ENCODE peak calls at places on chromosome 1, in ten cellular contexts. One of them, this sample, is unnamed.

GRCh38 chr1:30125449-30126170 is 597.8 kb downstream of the MATN1 start:
- DNase-seq in heart left ventricle: no peak
- DNase-seq in RWPE1: no peak
- DNase-seq in OCI-LY7: no peak
- DNase-seq in adrenal gland: no peak
- DNase-seq in endothelial cell of umbilical vein: no peak
- DNase-seq in uterus: no peak
- DNase-seq in CD4-positive, CD25-positive, alpha-beta regulatory T cell: no peak
- DNase-seq in ovary: no peak
- DNase-seq in sigmoid colon: no peak
- DNase-seq in this sample: no peak

GRCh38 chr1:164967300-164967699 is 389.2 kb downstream of the LMX1A start:
- DNase-seq in CD4-positive, CD25-positive, alpha-beta regulatory T cell: no peak
- DNase-seq in uterus: no peak
- DNase-seq in heart left ventricle: no peak
- DNase-seq in OCI-LY7: no peak
- DNase-seq in sigmoid colon: no peak
- DNase-seq in RWPE1: no peak
- DNase-seq in adrenal gland: no peak
- DNase-seq in endothelial cell of umbilical vein: no peak
- DNase-seq in ovary: no peak
- DNase-seq in this sample: no peak

GRCh38 chr1:1019122-1019999 is 559 bp upstream of the AGRN start:
- DNase-seq in sigmoid colon: peak; percentile 93
- DNase-seq in ovary: peak; percentile 85
- DNase-seq in uterus: peak; percentile 76
- DNase-seq in RWPE1: peak; percentile 90
- DNase-seq in CD4-positive, CD25-positive, alpha-beta regulatory T cell: peak; percentile 78
- DNase-seq in OCI-LY7: peak; percentile 87
- DNase-seq in endothelial cell of umbilical vein: peak; percentile 64
- DNase-seq in heart left ventricle: peak; percentile 93
- DNase-seq in adrenal gland: peak; percentile 82
- DNase-seq in this sample: peak; percentile 90

GRCh38 chr1:27481994-27482620 is 7.9 kb downstream of the WASF2 start:
- DNase-seq in CD4-positive, CD25-positive, alpha-beta regulatory T cell: no peak
- DNase-seq in uterus: no peak
- DNase-seq in heart left ventricle: no peak
- DNase-seq in OCI-LY7: no peak
- DNase-seq in sigmoid colon: no peak
- DNase-seq in endothelial cell of umbilical vein: no peak
- DNase-seq in ovary: no peak
- DNase-seq in RWPE1: no peak
- DNase-seq in adrenal gland: no peak
- DNase-seq in this sample: no peak

GRCh38 chr1:26016258-26016943 is 5.2 kb upstream of the EXTL1 start:
- DNase-seq in ovary: no peak
- DNase-seq in adrenal gland: no peak
- DNase-seq in endothelial cell of umbilical vein: no peak
- DNase-seq in RWPE1: no peak
- DNase-seq in uterus: no peak
- DNase-seq in heart left ventricle: no peak
- DNase-seq in sigmoid colon: no peak
- DNase-seq in OCI-LY7: no peak
- DNase-seq in CD4-positive, CD25-positive, alpha-beta regulatory T cell: no peak
- DNase-seq in this sample: no peak

GRCh38 chr1:51345300-51345687 is 14.9 kb upstream of the TTC39A start:
- DNase-seq in RWPE1: no peak
- DNase-seq in ovary: no peak
- DNase-seq in OCI-LY7: no peak
- DNase-seq in sigmoid colon: no peak
- DNase-seq in endothelial cell of umbilical vein: no peak
- DNase-seq in heart left ventricle: no peak
- DNase-seq in adrenal gland: peak; percentile 48
- DNase-seq in CD4-positive, CD25-positive, alpha-beta regulatory T cell: no peak
- DNase-seq in uterus: no peak
- DNase-seq in this sample: no peak

GRCh38 chr1:194723067-194723466 is 1536.7 kb upstream of the B3GALT2 start:
- DNase-seq in sigmoid colon: no peak
- DNase-seq in adrenal gland: no peak
- DNase-seq in CD4-positive, CD25-positive, alpha-beta regulatory T cell: no peak
- DNase-seq in RWPE1: peak; percentile 18
- DNase-seq in uterus: no peak
- DNase-seq in ovary: no peak
- DNase-seq in endothelial cell of umbilical vein: no peak
- DNase-seq in heart left ventricle: no peak
- DNase-seq in OCI-LY7: no peak
- DNase-seq in this sample: no peak

GRCh38 chr1:77156214-77156613 is 63.0 kb downstream of the PIGK start:
- DNase-seq in uterus: no peak
- DNase-seq in heart left ventricle: no peak
- DNase-seq in CD4-positive, CD25-positive, alpha-beta regulatory T cell: no peak
- DNase-seq in RWPE1: no peak
- DNase-seq in adrenal gland: no peak
- DNase-seq in endothelial cell of umbilical vein: peak; percentile 46
- DNase-seq in sigmoid colon: no peak
- DNase-seq in ovary: no peak
- DNase-seq in OCI-LY7: no peak
- DNase-seq in this sample: no peak

GRCh38 chr1:9111957-9112356 is 16.9 kb downstream of the GPR157 start:
- DNase-seq in sigmoid colon: peak; percentile 60
- DNase-seq in adrenal gland: no peak
- DNase-seq in OCI-LY7: no peak
- DNase-seq in ovary: no peak
- DNase-seq in RWPE1: no peak
- DNase-seq in heart left ventricle: no peak
- DNase-seq in uterus: peak; percentile 11
- DNase-seq in endothelial cell of umbilical vein: no peak
- DNase-seq in CD4-positive, CD25-positive, alpha-beta regulatory T cell: peak; percentile 85
- DNase-seq in this sample: no peak
- H3K27ac ChIP-seq in sigmoid colon: no peak overlapping the region
- H3K27ac ChIP-seq in adrenal gland: no peak overlapping the region
- H3K27ac ChIP-seq in OCI-LY7: no peak overlapping the region
- H3K27ac ChIP-seq in ovary: no peak overlapping the region
- H3K27ac ChIP-seq in RWPE1: peak overlapping the region; percentile 60
- H3K27ac ChIP-seq in heart left ventricle: no peak overlapping the region
- H3K27ac ChIP-seq in uterus: no peak overlapping the region
- H3K27ac ChIP-seq in endothelial cell of umbilical vein: no peak overlapping the region
- H3K27ac ChIP-seq in CD4-positive, CD25-positive, alpha-beta regulatory T cell: no peak overlapping the region
- H3K27ac ChIP-seq in this sample: no peak overlapping the region

DNA sequence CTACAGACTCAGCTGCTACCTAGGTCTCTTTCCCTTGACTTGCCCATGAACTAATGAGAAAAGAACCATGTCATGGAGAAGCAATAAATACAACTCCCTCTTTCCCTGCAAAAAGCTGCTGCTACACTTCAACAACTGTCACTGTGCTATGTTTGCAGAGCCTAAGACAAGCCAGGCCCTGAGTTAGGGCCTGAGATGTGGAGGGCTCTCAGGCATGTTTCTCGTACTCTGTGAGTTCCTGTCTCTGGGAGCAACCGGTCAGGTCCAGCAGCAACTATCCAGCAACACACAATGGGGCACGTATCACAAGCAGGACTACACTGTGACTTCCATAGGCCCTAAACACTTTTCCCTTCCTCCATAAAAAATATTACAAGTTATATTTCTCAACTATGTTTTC is 91.7 kb downstream of the JAK1 start:
- DNase-seq in endothelial cell of umbilical vein: no peak
- DNase-seq in CD4-positive, CD25-positive, alpha-beta regulatory T cell: no peak
- DNase-seq in uterus: no peak
- DNase-seq in sigmoid colon: no peak
- DNase-seq in adrenal gland: no peak
- DNase-seq in RWPE1: no peak
- DNase-seq in ovary: no peak
- DNase-seq in OCI-LY7: no peak
- DNase-seq in heart left ventricle: no peak
- DNase-seq in this sample: no peak
- H3K27ac ChIP-seq in endothelial cell of umbilical vein: peak overlapping the region; percentile 50
- H3K27ac ChIP-seq in CD4-positive, CD25-positive, alpha-beta regulatory T cell: no peak overlapping the region
- H3K27ac ChIP-seq in uterus: no peak overlapping the region
- H3K27ac ChIP-seq in sigmoid colon: no peak overlapping the region
- H3K27ac ChIP-seq in adrenal gland: no peak overlapping the region
- H3K27ac ChIP-seq in RWPE1: no peak overlapping the region
- H3K27ac ChIP-seq in ovary: no peak overlapping the region
- H3K27ac ChIP-seq in OCI-LY7: no peak overlapping the region
- H3K27ac ChIP-seq in heart left ventricle: peak overlapping the region; percentile 13
- H3K27ac ChIP-seq in this sample: no peak overlapping the region

GRCh38 chr1:58966103-58966916 is 182.5 kb upstream of the JUN start:
- DNase-seq in CD4-positive, CD25-positive, alpha-beta regulatory T cell: peak; percentile 23
- DNase-seq in ovary: no peak
- DNase-seq in heart left ventricle: no peak
- DNase-seq in adrenal gland: no peak
- DNase-seq in uterus: no peak
- DNase-seq in sigmoid colon: no peak
- DNase-seq in RWPE1: no peak
- DNase-seq in endothelial cell of umbilical vein: no peak
- DNase-seq in OCI-LY7: peak; percentile 84
- DNase-seq in this sample: no peak

GRCh38 chr1:58964880-58965279 is 181.0 kb upstream of the JUN start:
- DNase-seq in RWPE1: no peak
- DNase-seq in heart left ventricle: no peak
- DNase-seq in sigmoid colon: no peak
- DNase-seq in CD4-positive, CD25-positive, alpha-beta regulatory T cell: no peak
- DNase-seq in endothelial cell of umbilical vein: no peak
- DNase-seq in adrenal gland: peak; percentile 61
- DNase-seq in uterus: no peak
- DNase-seq in OCI-LY7: peak; percentile 33
- DNase-seq in ovary: no peak
- DNase-seq in this sample: peak; percentile 64

GRCh38 chr1:58971629-58972140 is 187.8 kb upstream of the JUN start:
- DNase-seq in sigmoid colon: peak; percentile 75
- DNase-seq in heart left ventricle: no peak
- DNase-seq in OCI-LY7: no peak
- DNase-seq in uterus: peak; percentile 61
- DNase-seq in CD4-positive, CD25-positive, alpha-beta regulatory T cell: no peak
- DNase-seq in ovary: peak; percentile 28
- DNase-seq in RWPE1: no peak
- DNase-seq in endothelial cell of umbilical vein: no peak
- DNase-seq in adrenal gland: peak; percentile 86
- DNase-seq in this sample: peak; percentile 94

GRCh38 chr1:58966917-58967733 is 183.3 kb upstream of the JUN start:
- DNase-seq in RWPE1: no peak
- DNase-seq in OCI-LY7: no peak
- DNase-seq in sigmoid colon: no peak
- DNase-seq in ovary: no peak
- DNase-seq in heart left ventricle: no peak
- DNase-seq in CD4-positive, CD25-positive, alpha-beta regulatory T cell: no peak
- DNase-seq in uterus: no peak
- DNase-seq in endothelial cell of umbilical vein: no peak
- DNase-seq in adrenal gland: no peak
- DNase-seq in this sample: no peak

DNA sequence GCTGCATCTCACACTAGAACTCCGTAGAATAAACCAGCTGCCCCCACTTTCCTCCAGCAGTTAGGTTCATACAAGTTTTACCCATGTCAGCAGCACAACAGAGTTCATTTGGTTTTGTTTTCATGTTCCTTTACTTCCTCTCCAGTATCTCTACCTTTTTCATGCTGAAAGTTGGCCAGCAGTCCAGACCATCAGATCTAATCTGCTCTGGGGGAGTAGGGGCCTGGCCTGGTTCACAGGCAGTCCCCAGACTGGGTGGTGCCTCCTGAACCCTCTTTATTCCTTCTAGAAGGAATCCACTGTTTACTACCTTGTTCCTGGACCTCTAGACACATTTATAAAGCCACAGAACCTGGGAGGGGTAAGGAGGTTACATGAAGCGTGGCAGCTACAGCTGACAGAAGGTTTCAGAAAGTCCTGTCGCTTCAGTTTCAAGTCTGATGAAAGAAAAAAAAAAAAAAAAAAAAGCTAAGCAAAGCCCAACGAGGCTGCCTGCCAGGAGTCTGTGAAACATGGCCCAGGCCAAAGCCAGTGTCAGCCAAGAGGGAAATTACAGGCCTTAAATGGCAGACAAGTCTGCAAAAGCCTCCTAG is 184.6 kb upstream of the JUN start:
- DNase-seq in CD4-positive, CD25-positive, alpha-beta regulatory T cell: peak; percentile 89
- DNase-seq in uterus: peak; percentile 90
- DNase-seq in OCI-LY7: peak; percentile 90
- DNase-seq in endothelial cell of umbilical vein: peak; percentile 75
- DNase-seq in RWPE1: no peak
- DNase-seq in heart left ventricle: peak; percentile 84
- DNase-seq in adrenal gland: peak; percentile 93
- DNase-seq in sigmoid colon: peak; percentile 94
- DNase-seq in ovary: peak; percentile 84
- DNase-seq in this sample: peak; percentile 90
- H3K27ac ChIP-seq in CD4-positive, CD25-positive, alpha-beta regulatory T cell: peak overlapping the region; percentile 72
- H3K27ac ChIP-seq in uterus: peak overlapping the region; percentile 93
- H3K27ac ChIP-seq in OCI-LY7: peak overlapping the region; percentile 85
- H3K27ac ChIP-seq in endothelial cell of umbilical vein: no peak overlapping the region
- H3K27ac ChIP-seq in RWPE1: no peak overlapping the region
- H3K27ac ChIP-seq in heart left ventricle: peak overlapping the region; percentile 88
- H3K27ac ChIP-seq in adrenal gland: peak overlapping the region; percentile 83
- H3K27ac ChIP-seq in sigmoid colon: peak overlapping the region; percentile 82
- H3K27ac ChIP-seq in ovary: peak overlapping the region; percentile 37
- H3K27ac ChIP-seq in this sample: peak overlapping the region; percentile 93

GRCh38 chr1:162304736-162305135 is 71.9 kb downstream of the SPATA46 start:
- DNase-seq in adrenal gland: no peak
- DNase-seq in endothelial cell of umbilical vein: no peak
- DNase-seq in ovary: no peak
- DNase-seq in sigmoid colon: no peak
- DNase-seq in OCI-LY7: no peak
- DNase-seq in RWPE1: no peak
- DNase-seq in uterus: no peak
- DNase-seq in heart left ventricle: no peak
- DNase-seq in CD4-positive, CD25-positive, alpha-beta regulatory T cell: no peak
- DNase-seq in this sample: no peak

GRCh38 chr1:162301696-162302095 is 75.0 kb downstream of the SPATA46 start:
- DNase-seq in RWPE1: no peak
- DNase-seq in heart left ventricle: no peak
- DNase-seq in sigmoid colon: no peak
- DNase-seq in uterus: no peak
- DNase-seq in OCI-LY7: no peak
- DNase-seq in CD4-positive, CD25-positive, alpha-beta regulatory T cell: no peak
- DNase-seq in adrenal gland: no peak
- DNase-seq in endothelial cell of umbilical vein: no peak
- DNase-seq in ovary: no peak
- DNase-seq in this sample: no peak

GRCh38 chr1:162300057-162300917 is 76.4 kb downstream of the SPATA46 start:
- DNase-seq in RWPE1: no peak
- DNase-seq in sigmoid colon: no peak
- DNase-seq in OCI-LY7: no peak
- DNase-seq in endothelial cell of umbilical vein: no peak
- DNase-seq in CD4-positive, CD25-positive, alpha-beta regulatory T cell: no peak
- DNase-seq in uterus: no peak
- DNase-seq in ovary: no peak
- DNase-seq in adrenal gland: no peak
- DNase-seq in heart left ventricle: no peak
- DNase-seq in this sample: no peak

GRCh38 chr1:162302660-162303344 is 73.9 kb downstream of the SPATA46 start:
- DNase-seq in OCI-LY7: no peak
- DNase-seq in ovary: no peak
- DNase-seq in sigmoid colon: no peak
- DNase-seq in endothelial cell of umbilical vein: peak; percentile 55
- DNase-seq in uterus: no peak
- DNase-seq in heart left ventricle: no peak
- DNase-seq in RWPE1: peak; percentile 53
- DNase-seq in adrenal gland: no peak
- DNase-seq in CD4-positive, CD25-positive, alpha-beta regulatory T cell: no peak
- DNase-seq in this sample: no peak

DNA sequence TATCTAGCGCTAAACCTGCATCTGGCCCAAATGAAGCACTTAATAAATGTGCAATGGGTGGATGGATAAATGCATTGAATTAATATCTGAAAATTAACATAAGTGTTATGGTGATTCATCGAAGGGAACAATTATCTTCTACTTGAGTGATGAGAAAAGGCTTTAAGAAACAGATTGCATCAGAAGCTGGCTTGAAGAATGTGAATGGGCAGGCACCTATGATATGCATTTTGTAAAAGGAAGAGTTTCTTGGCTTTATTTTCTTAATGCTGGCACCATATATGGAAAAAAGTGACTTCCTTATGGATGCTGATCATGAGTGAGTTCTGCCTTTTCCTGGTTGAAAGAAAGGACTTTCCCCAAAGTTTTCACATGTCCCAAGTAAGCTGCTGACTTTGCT is 74.4 kb downstream of the SPATA46 start:
- DNase-seq in heart left ventricle: no peak
- DNase-seq in OCI-LY7: no peak
- DNase-seq in CD4-positive, CD25-positive, alpha-beta regulatory T cell: no peak
- DNase-seq in adrenal gland: no peak
- DNase-seq in endothelial cell of umbilical vein: no peak
- DNase-seq in ovary: no peak
- DNase-seq in uterus: no peak
- DNase-seq in RWPE1: no peak
- DNase-seq in sigmoid colon: no peak
- DNase-seq in this sample: no peak
- H3K27ac ChIP-seq in heart left ventricle: no peak overlapping the region
- H3K27ac ChIP-seq in OCI-LY7: no peak overlapping the region
- H3K27ac ChIP-seq in CD4-positive, CD25-positive, alpha-beta regulatory T cell: no peak overlapping the region
- H3K27ac ChIP-seq in adrenal gland: no peak overlapping the region
- H3K27ac ChIP-seq in endothelial cell of umbilical vein: no peak overlapping the region
- H3K27ac ChIP-seq in ovary: no peak overlapping the region
- H3K27ac ChIP-seq in uterus: no peak overlapping the region
- H3K27ac ChIP-seq in RWPE1: no peak overlapping the region
- H3K27ac ChIP-seq in sigmoid colon: no peak overlapping the region
- H3K27ac ChIP-seq in this sample: no peak overlapping the region

This sample was measured in right lobe of liver.